ENCODE peak calls at places on chromosomes 12 and 14, in eight cellular contexts. One of them, this sample, is unnamed.
A peak's percentile ranks its signal among the peaks of the same experiment; 100 is the strongest.

GRCh38 chr14:91693342-91693741 is 38.5 kb downstream of the CATSPERB start:
- DNase-seq in heart left ventricle: no peak
- DNase-seq in neural progenitor cell: no peak
- DNase-seq in adrenal gland: no peak
- DNase-seq in HCT116: no peak
- DNase-seq in endodermal cell: no peak
- DNase-seq in testis: no peak
- DNase-seq in Caco-2: no peak
- DNase-seq in this sample: peak; percentile 96

GRCh38 chr12:103688659-103689058 is 101.6 kb downstream of the STAB2 start:
- DNase-seq in heart left ventricle: no peak
- DNase-seq in neural progenitor cell: no peak
- DNase-seq in adrenal gland: no peak
- DNase-seq in HCT116: no peak
- DNase-seq in endodermal cell: no peak
- DNase-seq in testis: no peak
- DNase-seq in Caco-2: no peak
- DNase-seq in this sample: no peak

GRCh38 chr12:90630006-90630405 is 325.0 kb downstream of the CCER1 start:
- DNase-seq in heart left ventricle: no peak
- DNase-seq in neural progenitor cell: no peak
- DNase-seq in adrenal gland: no peak
- DNase-seq in HCT116: no peak
- DNase-seq in endodermal cell: no peak
- DNase-seq in testis: no peak
- DNase-seq in Caco-2: no peak
- DNase-seq in this sample: no peak

GRCh38 chr12:6921996-6922935 is 5.5 kb upstream of the ATN1 start:
- DNase-seq in heart left ventricle: no peak
- DNase-seq in neural progenitor cell: no peak
- DNase-seq in adrenal gland: no peak
- DNase-seq in HCT116: no peak
- DNase-seq in endodermal cell: no peak
- DNase-seq in testis: no peak
- DNase-seq in Caco-2: peak; percentile 47
- DNase-seq in this sample: no peak

GRCh38 chr14:91545946-91546716 is 36.0 kb upstream of the PPP4R3A start:
- DNase-seq in heart left ventricle: no peak
- DNase-seq in neural progenitor cell: peak; percentile 86
- DNase-seq in adrenal gland: no peak
- DNase-seq in HCT116: no peak
- DNase-seq in endodermal cell: no peak
- DNase-seq in testis: no peak
- DNase-seq in Caco-2: no peak
- DNase-seq in this sample: peak; percentile 17

GRCh38 chr12:48004039-48004940 is at the start of gene COL2A1:
- DNase-seq in heart left ventricle: no peak
- DNase-seq in neural progenitor cell: peak; percentile 92
- DNase-seq in adrenal gland: peak; percentile 36
- DNase-seq in HCT116: no peak
- DNase-seq in endodermal cell: peak; percentile 95
- DNase-seq in testis: peak; percentile 36
- DNase-seq in Caco-2: peak; percentile 64
- DNase-seq in this sample: no peak

GRCh38 chr12:96438330-96438729 is 38.1 kb upstream of the CDK17 start:
- DNase-seq in heart left ventricle: no peak
- DNase-seq in neural progenitor cell: no peak
- DNase-seq in adrenal gland: no peak
- DNase-seq in HCT116: no peak
- DNase-seq in endodermal cell: no peak
- DNase-seq in testis: no peak
- DNase-seq in Caco-2: no peak
- DNase-seq in this sample: no peak

GRCh38 chr14:45680531-45680930 is 427.5 kb upstream of the MIS18BP1 start:
- DNase-seq in heart left ventricle: no peak
- DNase-seq in neural progenitor cell: peak; percentile 9
- DNase-seq in adrenal gland: no peak
- DNase-seq in HCT116: no peak
- DNase-seq in endodermal cell: no peak
- DNase-seq in testis: no peak
- DNase-seq in Caco-2: no peak
- DNase-seq in this sample: no peak

GRCh38 chr12:2682301-2683282 is 112.2 kb upstream of the FKBP4 start:
- DNase-seq in heart left ventricle: no peak
- DNase-seq in neural progenitor cell: peak; percentile 78
- DNase-seq in adrenal gland: peak; percentile 35
- DNase-seq in HCT116: peak; percentile 26
- DNase-seq in endodermal cell: peak; percentile 94
- DNase-seq in testis: peak; percentile 45
- DNase-seq in Caco-2: peak; percentile 83
- DNase-seq in this sample: peak; percentile 15

GRCh38 chr12:6469609-6470374 is 685 bp downstream of the VAMP1 start:
- DNase-seq in heart left ventricle: no peak
- DNase-seq in neural progenitor cell: peak; percentile 52
- DNase-seq in adrenal gland: no peak
- DNase-seq in HCT116: no peak
- DNase-seq in endodermal cell: no peak
- DNase-seq in testis: no peak
- DNase-seq in Caco-2: peak; percentile 38
- DNase-seq in this sample: no peak

GRCh38 chr14:35401853-35402252 is 2.7 kb downstream of the NFKBIA start:
- DNase-seq in heart left ventricle: peak; percentile 68
- DNase-seq in neural progenitor cell: no peak
- DNase-seq in adrenal gland: peak; percentile 52
- DNase-seq in HCT116: no peak
- DNase-seq in endodermal cell: no peak
- DNase-seq in testis: no peak
- DNase-seq in Caco-2: no peak
- DNase-seq in this sample: no peak

GRCh38 chr12:132336451-132337413 is 7.3 kb upstream of the GALNT9 start:
- DNase-seq in heart left ventricle: no peak
- DNase-seq in neural progenitor cell: no peak
- DNase-seq in adrenal gland: no peak
- DNase-seq in HCT116: no peak
- DNase-seq in endodermal cell: no peak
- DNase-seq in testis: no peak
- DNase-seq in Caco-2: no peak
- DNase-seq in this sample: no peak

GRCh38 chr12:91222746-91223145 is 40.1 kb upstream of the DCN start:
- DNase-seq in heart left ventricle: no peak
- DNase-seq in neural progenitor cell: no peak
- DNase-seq in adrenal gland: no peak
- DNase-seq in HCT116: no peak
- DNase-seq in endodermal cell: no peak
- DNase-seq in testis: no peak
- DNase-seq in Caco-2: no peak
- DNase-seq in this sample: peak; percentile 51

GRCh38 chr12:114848661-114849060 is 164.7 kb upstream of the TBX3 start:
- DNase-seq in heart left ventricle: no peak
- DNase-seq in neural progenitor cell: no peak
- DNase-seq in adrenal gland: peak; percentile 60
- DNase-seq in HCT116: no peak
- DNase-seq in endodermal cell: no peak
- DNase-seq in testis: peak; percentile 16
- DNase-seq in Caco-2: no peak
- DNase-seq in this sample: no peak

GRCh38 chr12:122099280-122099749 is 20.8 kb downstream of the MLXIP start:
- DNase-seq in heart left ventricle: no peak
- DNase-seq in neural progenitor cell: no peak
- DNase-seq in adrenal gland: no peak
- DNase-seq in HCT116: no peak
- DNase-seq in endodermal cell: peak; percentile 45
- DNase-seq in testis: no peak
- DNase-seq in Caco-2: no peak
- DNase-seq in this sample: no peak

GRCh38 chr12:58171914-58172313 is 230.5 kb downstream of the ATP23 start:
- DNase-seq in heart left ventricle: no peak
- DNase-seq in neural progenitor cell: no peak
- DNase-seq in adrenal gland: peak; percentile 40
- DNase-seq in HCT116: no peak
- DNase-seq in endodermal cell: no peak
- DNase-seq in testis: peak; percentile 76
- DNase-seq in Caco-2: no peak
- DNase-seq in this sample: no peak

GRCh38 chr12:7015555-7016370 is 2.5 kb downstream of the LPCAT3 start:
- DNase-seq in heart left ventricle: no peak
- DNase-seq in neural progenitor cell: no peak
- DNase-seq in adrenal gland: no peak
- DNase-seq in HCT116: no peak
- DNase-seq in endodermal cell: no peak
- DNase-seq in testis: no peak
- DNase-seq in Caco-2: no peak
- DNase-seq in this sample: no peak

DNA sequence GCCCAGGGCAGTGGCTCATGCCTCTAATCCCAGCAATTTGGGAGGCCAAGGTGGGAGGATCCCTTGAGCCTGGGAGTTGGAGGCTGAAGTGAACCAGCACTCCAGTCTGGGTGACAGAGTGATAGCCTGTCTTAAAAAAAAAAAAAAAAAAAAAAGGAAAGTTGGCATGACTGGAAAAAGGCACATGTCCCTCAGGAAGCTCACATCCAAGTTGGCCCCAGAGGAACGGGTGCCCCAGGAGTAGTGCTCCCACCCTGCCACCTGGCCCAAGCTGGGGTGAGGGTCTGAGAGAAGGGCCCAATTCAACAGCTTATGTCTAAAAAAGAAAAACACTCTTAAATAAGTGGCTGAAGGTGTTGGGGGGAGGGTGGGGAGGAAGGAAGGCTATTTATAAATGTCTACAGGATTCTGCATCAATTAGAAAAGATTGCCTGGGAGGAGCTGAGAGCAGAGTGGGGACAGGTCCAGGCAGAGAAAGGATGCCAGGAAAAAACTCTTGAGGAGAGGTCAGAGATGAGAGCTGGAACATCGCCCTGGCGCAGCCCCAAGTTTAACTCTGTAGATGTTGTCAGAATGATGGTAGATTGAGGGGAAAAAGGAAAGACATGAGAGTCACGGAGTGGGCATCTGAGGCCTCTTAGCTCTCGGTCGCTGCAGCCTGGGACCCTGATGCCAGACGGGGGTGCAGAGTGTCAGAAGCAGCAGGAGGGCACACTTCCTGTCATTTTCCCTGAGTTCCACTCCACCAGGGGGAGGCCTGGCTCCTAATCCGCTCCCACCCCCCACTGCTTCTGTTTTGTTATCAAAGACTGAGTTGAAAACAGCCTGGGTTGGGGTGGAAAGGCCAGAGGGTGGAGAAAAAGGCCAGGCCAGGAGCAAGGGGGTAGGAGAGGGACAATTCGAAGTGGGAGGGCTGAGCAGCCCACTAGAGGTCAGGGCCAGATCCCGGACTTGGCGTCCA is 7.3 kb downstream of the SPRYD3 start:
- DNase-seq in heart left ventricle: peak; percentile 75
- DNase-seq in neural progenitor cell: peak; percentile 72
- DNase-seq in adrenal gland: peak; percentile 79
- DNase-seq in HCT116: no peak
- DNase-seq in endodermal cell: peak; percentile 86
- DNase-seq in testis: peak; percentile 89
- DNase-seq in Caco-2: no peak
- DNase-seq in this sample: no peak
- H3K4me3 ChIP-seq in heart left ventricle: peak overlapping the region; percentile 10
- H3K4me3 ChIP-seq in neural progenitor cell: no peak overlapping the region
- H3K4me3 ChIP-seq in adrenal gland: no peak overlapping the region
- H3K4me3 ChIP-seq in HCT116: no peak overlapping the region
- H3K4me3 ChIP-seq in endodermal cell: no peak overlapping the region
- H3K4me3 ChIP-seq in testis: no peak overlapping the region
- H3K4me3 ChIP-seq in Caco-2: no peak overlapping the region
- H3K4me3 ChIP-seq in this sample: no peak overlapping the region

GRCh38 chr14:103015426-103015825 is 41.9 kb downstream of the CDC42BPB start:
- DNase-seq in heart left ventricle: no peak
- DNase-seq in neural progenitor cell: no peak
- DNase-seq in adrenal gland: no peak
- DNase-seq in HCT116: no peak
- DNase-seq in endodermal cell: no peak
- DNase-seq in testis: no peak
- DNase-seq in Caco-2: no peak
- DNase-seq in this sample: no peak

GRCh38 chr14:103014466-103015319 is 42.7 kb downstream of the CDC42BPB start:
- DNase-seq in heart left ventricle: no peak
- DNase-seq in neural progenitor cell: peak; percentile 70
- DNase-seq in adrenal gland: no peak
- DNase-seq in HCT116: no peak
- DNase-seq in endodermal cell: peak; percentile 64
- DNase-seq in testis: no peak
- DNase-seq in Caco-2: no peak
- DNase-seq in this sample: peak; percentile 55

GRCh38 chr14:103016594-103016993 is 40.8 kb downstream of the CDC42BPB start:
- DNase-seq in heart left ventricle: no peak
- DNase-seq in neural progenitor cell: no peak
- DNase-seq in adrenal gland: no peak
- DNase-seq in HCT116: no peak
- DNase-seq in endodermal cell: no peak
- DNase-seq in testis: no peak
- DNase-seq in Caco-2: no peak
- DNase-seq in this sample: no peak

GRCh38 chr14:103013028-103013427 is 44.3 kb downstream of the CDC42BPB start:
- DNase-seq in heart left ventricle: no peak
- DNase-seq in neural progenitor cell: no peak
- DNase-seq in adrenal gland: no peak
- DNase-seq in HCT116: no peak
- DNase-seq in endodermal cell: no peak
- DNase-seq in testis: no peak
- DNase-seq in Caco-2: no peak
- DNase-seq in this sample: no peak

DNA sequence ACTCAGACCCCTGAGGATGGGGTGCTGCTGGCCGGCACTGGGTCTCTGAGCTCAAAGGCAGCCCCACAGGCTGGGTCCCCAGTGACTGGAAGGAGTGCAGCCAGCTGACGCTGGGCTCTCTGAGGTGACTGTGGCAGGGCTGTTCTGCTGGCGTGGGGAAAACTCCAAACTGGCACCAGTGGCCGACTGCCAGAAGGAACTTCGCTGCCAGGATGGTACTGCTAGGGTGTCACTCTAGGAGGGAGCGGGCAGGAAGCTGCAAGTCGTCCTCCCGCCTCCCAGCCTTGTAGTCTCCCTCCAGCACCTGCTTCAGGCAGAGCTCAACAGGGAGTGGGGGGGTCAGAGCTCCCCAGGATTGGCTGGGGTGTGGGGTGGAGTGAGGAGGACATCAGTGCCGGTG is 41.3 kb downstream of the CDC42BPB start:
- DNase-seq in heart left ventricle: no peak
- DNase-seq in neural progenitor cell: no peak
- DNase-seq in adrenal gland: peak; percentile 67
- DNase-seq in HCT116: no peak
- DNase-seq in endodermal cell: no peak
- DNase-seq in testis: no peak
- DNase-seq in Caco-2: no peak
- DNase-seq in this sample: no peak
- H3K27me3 ChIP-seq in heart left ventricle: no peaks in the 10 kb centered on the region
- H3K27me3 ChIP-seq in neural progenitor cell: no peaks in the 10 kb centered on the region
- H3K27me3 ChIP-seq in adrenal gland: no peaks in the 10 kb centered on the region
- H3K27me3 ChIP-seq in HCT116: no peaks in the 10 kb centered on the region
- H3K27me3 ChIP-seq in endodermal cell: no peaks in the 10 kb centered on the region
- H3K27me3 ChIP-seq in testis: no peaks in the 10 kb centered on the region
- H3K27me3 ChIP-seq in Caco-2: no peaks in the 10 kb centered on the region
- H3K27me3 ChIP-seq in this sample: no peaks in the 10 kb centered on the region

GRCh38 chr14:93536945-93537344 is 106.2 kb downstream of the UNC79 start:
- DNase-seq in heart left ventricle: no peak
- DNase-seq in neural progenitor cell: peak; percentile 68
- DNase-seq in adrenal gland: no peak
- DNase-seq in HCT116: peak; percentile 21
- DNase-seq in endodermal cell: peak; percentile 68
- DNase-seq in testis: no peak
- DNase-seq in Caco-2: no peak
- DNase-seq in this sample: no peak
- TF ChIP-seq CTCF in heart left ventricle: no peak
- TF ChIP-seq CTCF in neural progenitor cell: peak; percentile 58
- TF ChIP-seq CTCF in adrenal gland: peak; percentile 11
- TF ChIP-seq CTCF in HCT116: peak; percentile 15
- TF ChIP-seq CTCF in endodermal cell: peak; percentile 77
- TF ChIP-seq CTCF in testis: no peak
- TF ChIP-seq CTCF in Caco-2: no peak
- TF ChIP-seq CTCF in this sample: no peak

GRCh38 chr14:105316563-105316941 is 2.0 kb downstream of the PACS2 start:
- DNase-seq in heart left ventricle: no peak
- DNase-seq in neural progenitor cell: no peak
- DNase-seq in adrenal gland: no peak
- DNase-seq in HCT116: no peak
- DNase-seq in endodermal cell: no peak
- DNase-seq in testis: no peak
- DNase-seq in Caco-2: no peak
- DNase-seq in this sample: no peak
- H3K4me3 ChIP-seq in heart left ventricle: peak overlapping the region; percentile 80
- H3K4me3 ChIP-seq in neural progenitor cell: no peak overlapping the region
- H3K4me3 ChIP-seq in adrenal gland: no peak overlapping the region
- H3K4me3 ChIP-seq in HCT116: no peak overlapping the region
- H3K4me3 ChIP-seq in endodermal cell: peak overlapping the region; percentile 91
- H3K4me3 ChIP-seq in testis: no peak overlapping the region
- H3K4me3 ChIP-seq in Caco-2: peak overlapping the region; percentile 93
- H3K4me3 ChIP-seq in this sample: no peak overlapping the region